ENCODE peak calls at places on chromosomes 7 and 10, in five cellular contexts. A is K562, S is H1, K is HepG2, C is GM12878. N is an unnamed sample.
A peak's percentile ranks its signal among the peaks of the same experiment; 100 is the strongest.

GRCh38 chr10:21524131-21524525 is 1.4 kb downstream of the SKIDA1 start:
- DNase-seq in S (no peak), K (no peak), C (no peak), A (no peak), N (no peak)

GRCh38 chr10:59108886-59109288 is 67.6 kb upstream of the PHYHIPL start:
- DNase-seq in A (no peak), K (peak; percentile 61), S (no peak), C (no peak), N (no peak)

GRCh38 chr7:46603780-46604725 is 683.0 kb upstream of the IGFBP3 start:
- DNase-seq in K (no peak), S (no peak), A (no peak), C (no peak), N (no peak)

GRCh38 chr10:98509745-98510144 is 63.0 kb upstream of the HPS1 start:
- DNase-seq in A (no peak), K (no peak), C (no peak), S (no peak), N (no peak)

GRCh38 chr10:125201108-125201524 is 40.8 kb upstream of the CTBP2 start:
- DNase-seq in K (no peak), C (peak; percentile 17), S (no peak), A (no peak), N (no peak)

GRCh38 chr10:77123330-77123729 is 514.3 kb downstream of the KCNMA1 start:
- DNase-seq in K (no peak), C (no peak), A (no peak), S (no peak), N (no peak)

GRCh38 chr10:42150428-42151061 is 487.8 kb downstream of the ZNF33B start:
- DNase-seq in S (no peak), K (no peak), C (no peak), A (no peak), N (no peak)

GRCh38 chr7:957418-958220 is 3.1 kb upstream of the ADAP1 start:
- DNase-seq in S (no peak), A (no peak), K (peak; percentile 81), C (no peak), N (peak; percentile 53)

GRCh38 chr10:33134011-33134751 is 176.2 kb upstream of the ITGB1 start:
- DNase-seq in S (no peak), A (no peak), C (peak; percentile 57), K (peak; percentile 42), N (no peak)

GRCh38 chr7:38476764-38477163 is 154.4 kb downstream of the AMPH start:
- DNase-seq in C (no peak), S (no peak), K (no peak), A (no peak), N (no peak)

GRCh38 chr7:91565499-91566331 is 301.5 kb downstream of the FZD1 start:
- DNase-seq in K (peak; percentile 95), A (no peak), C (no peak), S (no peak), N (peak; percentile 6)

GRCh38 chr10:36779238-36779846 is 346.1 kb upstream of the ANKRD30A start:
- DNase-seq in C (no peak), A (peak; percentile 8), S (no peak), K (peak; percentile 30), N (peak; percentile 70)

GRCh38 chr7:138024334-138024691 is 22.4 kb upstream of the CREB3L2 start:
- DNase-seq in C (no peak), A (no peak), S (no peak), K (no peak), N (no peak)
- TF ChIP-seq POLR2AphosphoS5 in C (no peak), A (no peak), S (no peak), K (no peak), N (no peak)

DNA sequence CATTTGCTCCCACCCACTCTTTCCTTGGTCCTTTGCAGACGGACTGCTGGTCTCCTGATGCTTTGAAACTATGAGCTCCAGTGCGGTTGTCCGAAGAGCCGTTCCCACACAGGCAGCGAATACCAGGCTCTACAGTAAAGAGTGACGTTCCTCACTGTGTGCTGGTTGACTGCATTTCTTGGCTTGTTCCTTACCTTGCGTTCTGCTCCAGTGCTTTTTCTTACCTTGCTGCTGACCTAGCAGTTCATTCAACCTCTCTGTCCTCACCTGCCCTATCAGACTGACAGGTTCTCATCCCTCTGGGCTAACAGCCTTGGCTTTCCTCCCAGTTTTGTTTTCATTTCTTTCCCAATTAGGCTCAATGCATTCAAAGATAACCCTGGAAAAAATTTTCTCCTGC is 214.8 kb downstream of the TMEM178B start:
- DNase-seq in S (no peak), K (no peak), A (no peak), C (no peak), N (no peak)
- TF ChIP-seq CREB1 in S (no peak), K (no peak), A (no peak), C (no peak), N (no peak)

GRCh38 chr10:110420401-110421193 is 77.1 kb upstream of the DUSP5 start:
- DNase-seq in A (no peak), K (no peak), C (no peak), S (no peak), N (no peak)

GRCh38 chr10:110419265-110419664 is 78.4 kb upstream of the DUSP5 start:
- DNase-seq in A (no peak), C (no peak), K (no peak), S (no peak), N (no peak)

GRCh38 chr10:110423650-110424049 is 74.1 kb upstream of the DUSP5 start:
- DNase-seq in C (no peak), S (no peak), K (no peak), A (no peak), N (no peak)

GRCh38 chr10:110422548-110422947 is 75.2 kb upstream of the DUSP5 start:
- DNase-seq in K (no peak), A (no peak), C (no peak), S (no peak), N (no peak)

DNA sequence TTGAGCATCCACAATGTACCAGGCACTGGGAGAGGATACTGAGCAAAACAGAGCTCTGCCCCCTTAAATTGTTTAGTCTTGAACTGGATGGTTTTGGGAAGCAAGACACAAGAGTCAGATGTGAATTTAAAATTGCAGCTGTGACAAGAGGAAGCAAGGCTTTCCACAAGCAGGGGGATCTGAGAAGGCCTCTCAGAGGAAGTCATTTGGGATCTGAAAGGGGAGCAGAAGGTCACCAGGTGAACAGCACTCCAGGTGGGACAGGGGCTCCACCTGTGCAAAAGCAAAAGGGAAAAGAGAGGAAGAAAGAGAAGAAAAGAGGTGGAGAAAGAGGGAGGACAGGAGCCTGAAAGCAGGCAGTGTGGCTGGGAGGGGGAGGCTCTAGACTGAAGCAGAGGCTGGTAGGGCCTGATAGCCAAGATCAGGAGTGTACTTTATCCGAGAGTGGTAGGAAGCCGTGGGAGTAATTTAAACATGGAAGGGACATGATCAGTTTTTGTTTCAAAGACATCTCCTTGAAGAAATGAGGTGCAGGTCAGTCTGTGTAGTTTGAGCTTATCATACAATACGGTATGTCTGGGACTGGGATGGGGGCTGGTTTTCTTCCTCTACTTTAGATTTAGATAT is 76.1 kb upstream of the DUSP5 start:
- DNase-seq in K (no peak), A (peak; percentile 65), C (no peak), S (no peak), N (no peak)
- H2AFZ ChIP-seq in K (no peak overlapping the region), A (no peak overlapping the region), C (no peak overlapping the region), S (peak overlapping the region; percentile 77), N (peak overlapping the region; percentile 74)

GRCh38 chr7:98034044-98035035 is 44.3 kb upstream of the OCM2 start:
- DNase-seq in A (no peak), C (no peak), S (peak; percentile 65), K (no peak), N (peak; percentile 44)
- TF ChIP-seq POLR2AphosphoS5 in A (no peak), C (no peak), S (no peak), K (no peak), N (no peak)

GRCh38 chr10:72259491-72260214 is 14.1 kb upstream of the DDIT4 start:
- DNase-seq in S (no peak), A (peak; percentile 12), C (no peak), K (no peak), N (peak; percentile 12)
- TF ChIP-seq CREB1 in S (no peak), A (no peak), C (no peak), K (no peak), N (no peak)

GRCh38 chr7:131533151-131533559 is 23.3 kb downstream of the PODXL start:
- DNase-seq in A (no peak), K (no peak), S (no peak), C (no peak), N (no peak)
- H2AFZ ChIP-seq in A (no peak overlapping the region), K (no peak overlapping the region), S (no peak overlapping the region), C (no peak overlapping the region), N (no peak overlapping the region)

GRCh38 chr10:10197423-10197822 is 820.2 kb upstream of the CELF2 start:
- DNase-seq in K (no peak), A (no peak), C (no peak), S (no peak), N (no peak)

GRCh38 chr10:10198388-10198787 is 819.3 kb upstream of the CELF2 start:
- DNase-seq in C (no peak), S (no peak), K (no peak), A (no peak), N (no peak)

GRCh38 chr10:10196701-10197100 is 821.0 kb upstream of the CELF2 start:
- DNase-seq in A (no peak), K (no peak), S (no peak), C (no peak), N (no peak)

GRCh38 chr10:10193848-10194247 is 823.8 kb upstream of the CELF2 start:
- DNase-seq in K (no peak), C (no peak), A (no peak), S (no peak), N (peak; percentile 40)
- TF ChIP-seq POLR2AphosphoS5 in K (no peak), C (no peak), A (no peak), S (no peak), N (no peak)

N was measured in GM23338.